ENCODE peak calls at places on chromosomes 2 and 18, in ten cellular contexts. X, S, Z, U, I, N, W, A, D and G are unnamed samples.

GRCh38 chr18:35267809-35268208 is 22.2 kb downstream of the ZSCAN30 start:
- DNase-seq in X (no peak), S (no peak), Z (no peak), U (no peak), I (no peak), N (no peak), W (no peak), A (no peak), D (no peak), G (no peak)

GRCh38 chr2:74952575-74952974 is 5.9 kb upstream of the POLE4 start:
- DNase-seq in X (no peak), S (no peak), Z (no peak), U (no peak), I (no peak), N (no peak), W (no peak), A (no peak), D (no peak), G (no peak)

GRCh38 chr2:142693171-142693950 is 184.1 kb upstream of the KYNU start:
- DNase-seq in X (no peak), S (no peak), Z (no peak), U (no peak), I (no peak), N (no peak), W (no peak), A (no peak), D (no peak), G (no peak)

GRCh38 chr2:219736196-219736595 is 108.8 kb downstream of the SLC4A3 start:
- DNase-seq in X (peak), S (peak), Z (peak), U (peak), I (peak), N (peak), W (no peak), A (peak), D (no peak), G (no peak)

GRCh38 chr2:163471947-163472346 is 263.9 kb downstream of the FIGN start:
- DNase-seq in X (peak), S (peak), Z (no peak), U (no peak), I (peak), N (no peak), W (no peak), A (no peak), D (no peak), G (no peak)

GRCh38 chr18:63440219-63440618 is 17.9 kb upstream of the VPS4B start:
- DNase-seq in X (peak), S (no peak), Z (no peak), U (no peak), I (no peak), N (no peak), W (no peak), A (peak), D (no peak), G (no peak)

GRCh38 chr2:8475349-8476045 is 206.4 kb upstream of the ID2 start:
- DNase-seq in X (no peak), S (no peak), Z (peak), U (peak), I (no peak), N (no peak), W (no peak), A (no peak), D (no peak), G (no peak)

GRCh38 chr18:36297419-36298112 is at the start of gene FHOD3:
- DNase-seq in X (peak), S (peak), Z (no peak), U (peak), I (no peak), N (peak), W (no peak), A (peak), D (no peak), G (no peak)

GRCh38 chr18:42954887-42955286 is 160.6 kb downstream of the RIT2 start:
- DNase-seq in X (no peak), S (no peak), Z (no peak), U (no peak), I (no peak), N (no peak), W (no peak), A (no peak), D (no peak), G (no peak)

GRCh38 chr2:218962859-218963492 is 3.5 kb downstream of the CDK5R2 start:
- DNase-seq in X (peak), S (peak), Z (no peak), U (peak), I (peak), N (peak), W (no peak), A (peak), D (no peak), G (no peak)

GRCh38 chr18:40630496-40630895 is 1324.5 kb upstream of the PIK3C3 start:
- DNase-seq in X (no peak), S (no peak), Z (no peak), U (no peak), I (no peak), N (no peak), W (no peak), A (no peak), D (no peak), G (no peak)

GRCh38 chr2:208182835-208183234 is 7.0 kb downstream of the C2orf80 start:
- DNase-seq in X (no peak), S (no peak), Z (no peak), U (no peak), I (no peak), N (no peak), W (no peak), A (no peak), D (no peak), G (no peak)

GRCh38 chr2:239780236-239780997 is 244.7 kb downstream of the NDUFA10 start:
- DNase-seq in X (no peak), S (no peak), Z (no peak), U (no peak), I (no peak), N (no peak), W (no peak), A (no peak), D (no peak), G (no peak)

GRCh38 chr2:113940891-113941290 is 51.0 kb downstream of the ACTR3 start:
- DNase-seq in X (no peak), S (no peak), Z (no peak), U (no peak), I (no peak), N (no peak), W (no peak), A (no peak), D (no peak), G (no peak)

GRCh38 chr2:15861898-15862297 is 78.5 kb upstream of the MYCN start:
- DNase-seq in X (no peak), S (no peak), Z (no peak), U (no peak), I (no peak), N (no peak), W (no peak), A (no peak), D (no peak), G (no peak)

GRCh38 chr2:15864176-15864769 is 76.1 kb upstream of the MYCN start:
- DNase-seq in X (no peak), S (no peak), Z (no peak), U (no peak), I (no peak), N (no peak), W (no peak), A (no peak), D (no peak), G (no peak)

GRCh38 chr2:15863089-15863488 is 77.3 kb upstream of the MYCN start:
- DNase-seq in X (no peak), S (no peak), Z (no peak), U (no peak), I (no peak), N (no peak), W (no peak), A (no peak), D (no peak), G (no peak)

GRCh38 chr2:15865923-15866322 is 74.4 kb upstream of the MYCN start:
- DNase-seq in X (no peak), S (no peak), Z (no peak), U (no peak), I (no peak), N (no peak), W (no peak), A (no peak), D (no peak), G (no peak)

DNA sequence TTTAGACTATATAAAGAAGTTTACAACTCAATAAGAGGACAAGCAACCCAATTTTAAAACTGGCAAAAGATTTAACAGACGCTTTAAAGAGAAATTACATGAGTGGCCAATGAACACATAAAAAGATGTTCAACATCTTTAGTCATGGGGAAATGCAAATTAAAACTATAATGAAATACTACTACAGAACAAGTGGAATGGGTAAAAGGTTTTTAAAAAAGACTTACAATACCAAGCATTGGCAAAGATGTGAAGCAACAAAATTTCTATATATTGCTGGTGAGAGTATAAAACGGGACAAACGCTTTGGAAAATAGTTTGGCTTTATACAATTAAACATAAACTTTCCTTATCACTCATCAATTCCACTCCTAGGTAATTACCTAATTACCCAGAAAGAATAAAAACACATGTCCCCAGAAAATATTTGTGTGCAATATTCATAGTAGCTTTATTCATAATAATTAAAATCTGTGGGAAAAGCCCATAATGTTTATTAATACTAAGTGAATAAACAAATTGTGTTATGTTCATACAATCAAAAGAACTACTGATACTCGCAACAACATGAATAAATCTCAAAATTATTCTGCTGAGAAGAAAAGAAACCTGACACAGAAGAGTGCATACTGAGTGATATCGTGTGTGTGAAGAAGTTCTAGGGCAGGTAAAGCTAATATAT is 76.7 kb upstream of the MYCN start:
- DNase-seq in X (no peak), S (no peak), Z (no peak), U (no peak), I (no peak), N (no peak), W (no peak), A (no peak), D (no peak), G (no peak)
- TF ChIP-seq CTCF in X (no peak), S (no peak), Z (no peak), U (no peak), I (no peak), N (no peak), W (no peak), A (no peak), D (no peak), G (no peak)

GRCh38 chr18:75087119-75088020 is 121.6 kb downstream of the PTGR3 start:
- DNase-seq in X (no peak), S (no peak), Z (no peak), U (no peak), I (no peak), N (no peak), W (no peak), A (no peak), D (no peak), G (no peak)

GRCh38 chr18:75090336-75090735 is 118.6 kb downstream of the PTGR3 start:
- DNase-seq in X (no peak), S (no peak), Z (no peak), U (no peak), I (no peak), N (no peak), W (no peak), A (no peak), D (no peak), G (no peak)

GRCh38 chr18:75088021-75088506 is 120.9 kb downstream of the PTGR3 start:
- DNase-seq in X (no peak), S (no peak), Z (no peak), U (no peak), I (no peak), N (no peak), W (no peak), A (no peak), D (no peak), G (no peak)

GRCh38 chr18:75089748-75090327 is 119.1 kb downstream of the PTGR3 start:
- DNase-seq in X (no peak), S (no peak), Z (no peak), U (no peak), I (no peak), N (no peak), W (no peak), A (no peak), D (no peak), G (no peak)

GRCh38 chr18:75088622-75089211 is 120.2 kb downstream of the PTGR3 start:
- DNase-seq in X (no peak), S (no peak), Z (no peak), U (no peak), I (no peak), N (no peak), W (no peak), A (no peak), D (no peak), G (no peak)
- TF ChIP-seq CTCF in X (no peak), S (no peak), Z (no peak), U (no peak), I (no peak), N (no peak), W (no peak), A (no peak), D (no peak), G (no peak)

GRCh38 chr18:12532661-12533060 is 124.9 kb downstream of the PRELID3A start:
- DNase-seq in X (no peak), S (no peak), Z (no peak), U (no peak), I (no peak), N (no peak), W (no peak), A (no peak), D (no peak), G (no peak)

GRCh38 chr18:12534820-12535219 is 123.1 kb downstream of the SPIRE1 start:
- DNase-seq in X (no peak), S (no peak), Z (no peak), U (no peak), I (no peak), N (no peak), W (no peak), A (no peak), D (no peak), G (no peak)

GRCh38 chr18:12531747-12532146 is 124.0 kb downstream of the PRELID3A start:
- DNase-seq in X (no peak), S (no peak), Z (no peak), U (no peak), I (no peak), N (no peak), W (no peak), A (no peak), D (no peak), G (no peak)
- TF ChIP-seq CTCF in X (no peak), S (peak), Z (no peak), U (peak), I (peak), N (no peak), W (no peak), A (no peak), D (no peak), G (peak)

DNA sequence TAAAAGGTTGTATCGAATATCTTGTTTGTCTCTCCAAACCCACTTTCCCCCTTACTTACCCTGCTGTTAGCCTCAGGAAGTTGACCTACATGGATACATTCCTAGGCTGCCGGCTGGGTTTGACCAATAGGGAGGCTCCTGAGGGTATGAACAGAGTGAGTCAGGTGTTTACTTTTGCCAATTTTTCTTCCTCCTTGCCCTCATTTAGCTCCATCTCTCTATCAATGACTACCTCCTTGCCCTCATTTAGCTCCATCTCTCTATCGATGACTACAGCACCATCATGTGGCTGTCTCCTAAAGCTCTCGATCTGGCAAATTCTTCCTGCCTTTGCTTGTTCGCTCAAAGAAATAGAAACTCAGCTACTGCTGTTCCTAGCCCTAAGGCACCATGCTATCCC is 571.9 kb upstream of the CRIM1 start:
- DNase-seq in X (no peak), S (no peak), Z (no peak), U (no peak), I (no peak), N (peak), W (no peak), A (no peak), D (no peak), G (no peak)
- TF ChIP-seq CTCF in X (no peak), S (no peak), Z (no peak), U (no peak), I (no peak), N (no peak), W (no peak), A (no peak), D (no peak), G (no peak)